ENCODE peak calls at places on chromosomes 5 and 9, in five cellular contexts. A is stimulated activated CD8-positive, alpha-beta memory T cell treated with anti-CD3 and anti-CD28 coated beads, Interleukin-12 subunit alpha, Interleukin-12 subunit beta, amount 100 ng/mL, for 1 hour; F is NCI-H774; H is HuH-7; Y is anterior cingulate cortex. V is an unnamed sample.

GRCh38 chr5:91074615-91075014 is 308.5 kb downstream of the ARRDC3 start:
- DNase-seq in A (no peak), F (no peak), H (no peak), Y (no peak), V (no peak)

GRCh38 chr5:55597014-55597981 is 62.5 kb upstream of the PLPP1 start:
- DNase-seq in A (no peak), F (no peak), H (no peak), Y (no peak), V (no peak)

GRCh38 chr5:94021246-94021645 is 279.8 kb upstream of the POU5F2 start:
- DNase-seq in A (no peak), F (peak; percentile 66), H (no peak), Y (no peak), V (no peak)

GRCh38 chr5:151480384-151480783 is 33.0 kb downstream of the SLC36A1 start:
- DNase-seq in A (no peak), F (no peak), H (no peak), Y (peak; percentile 59), V (no peak)

GRCh38 chr5:67221487-67222242 is 25.1 kb upstream of the CD180 start:
- DNase-seq in A (no peak), F (no peak), H (no peak), Y (peak; percentile 20), V (peak; percentile 62)

GRCh38 chr9:21252727-21253547 is 13.1 kb upstream of the IFNA14 start:
- DNase-seq in A (no peak), F (peak; percentile 23), H (no peak), Y (peak; percentile 57), V (no peak)

GRCh38 chr9:110258671-110259070 is 2.4 kb upstream of the TXN start:
- DNase-seq in A (no peak), F (no peak), H (no peak), Y (no peak), V (peak; percentile 24)

GRCh38 chr5:34690301-34690700 is 34.2 kb downstream of the RAI14 start:
- DNase-seq in A (no peak), F (no peak), H (no peak), Y (no peak), V (no peak)

GRCh38 chr9:93905473-93906133 is 49.6 kb downstream of the BARX1 start:
- DNase-seq in A (no peak), F (no peak), H (no peak), Y (no peak), V (no peak)

GRCh38 chr5:61097465-61097864 is 64.8 kb downstream of the SMIM15 start:
- DNase-seq in A (no peak), F (no peak), H (no peak), Y (no peak), V (no peak)

GRCh38 chr9:27771803-27772545 is 198.7 kb upstream of the C9orf72 start:
- DNase-seq in A (no peak), F (peak; percentile 6), H (no peak), Y (no peak), V (no peak)

GRCh38 chr9:134537891-134538520 is 103.6 kb upstream of the COL5A1 start:
- DNase-seq in A (no peak), F (no peak), H (no peak), Y (no peak), V (no peak)

GRCh38 chr5:179275941-179276837 is 69.1 kb downstream of the ADAMTS2 start:
- DNase-seq in A (no peak), F (no peak), H (no peak), Y (no peak), V (no peak)

GRCh38 chr9:68698943-68699509 is 6.0 kb upstream of the PIP5K1B start:
- DNase-seq in A (no peak), F (no peak), H (no peak), Y (no peak), V (no peak)

V was measured in GM06990.